ENCODE peak calls at places on chromosomes 12 and 14, in ten cellular contexts. R is BJ; I is ascending aorta; H is CD8-positive, alpha-beta T cell; D is esophagus squamous epithelium; G is CD4-positive, alpha-beta memory T cell; M is tibial nerve; P is H9; C is aorta; L is NT2/D1. V is an unnamed sample.

GRCh38 chr14:53458368-53458814 is 305.3 kb upstream of the DDHD1 start:
- DNase-seq in R (peak; percentile 31), I (no peak), H (no peak), D (no peak), G (no peak), M (no peak), P (no peak), C (no peak), L (no peak), V (no peak)

GRCh38 chr12:27940756-27941402 is 31.7 kb downstream of the PTHLH start:
- DNase-seq in R (no peak), I (peak; percentile 23), H (peak; percentile 72), D (peak; percentile 3), G (peak; percentile 54), M (peak; percentile 85), P (peak; percentile 79), C (peak; percentile 90), L (peak; percentile 94), V (peak; percentile 66)

GRCh38 chr14:70698288-70698687 is 56.6 kb downstream of the TTC9 start:
- DNase-seq in R (no peak), I (no peak), H (no peak), D (no peak), G (no peak), M (peak; percentile 25), P (no peak), C (no peak), L (no peak), V (no peak)

GRCh38 chr12:75481013-75481705 is 604 bp downstream of the GLIPR1 start:
- DNase-seq in R (no peak), I (no peak), H (no peak), D (no peak), G (no peak), M (no peak), P (no peak), C (no peak), L (no peak), V (no peak)

GRCh38 chr12:54282949-54283593 is 2.5 kb downstream of the HNRNPA1 start:
- DNase-seq in R (no peak), I (no peak), H (no peak), D (no peak), G (no peak), M (no peak), P (no peak), C (peak; percentile 57), L (no peak), V (no peak)

GRCh38 chr12:29574500-29574899 is 77.0 kb upstream of the OVCH1 start:
- DNase-seq in R (no peak), I (no peak), H (no peak), D (no peak), G (no peak), M (no peak), P (no peak), C (no peak), L (no peak), V (no peak)

GRCh38 chr12:93733358-93733757 is 56.2 kb downstream of the CRADD start:
- DNase-seq in R (no peak), I (no peak), H (no peak), D (no peak), G (no peak), M (no peak), P (no peak), C (no peak), L (no peak), V (no peak)

GRCh38 chr12:46921048-46921753 is 95.4 kb upstream of the SLC38A4 start:
- DNase-seq in R (no peak), I (no peak), H (no peak), D (no peak), G (no peak), M (no peak), P (no peak), C (no peak), L (no peak), V (no peak)

GRCh38 chr12:100904270-100904669 is 109.7 kb downstream of the ANO4 start:
- DNase-seq in R (no peak), I (no peak), H (no peak), D (no peak), G (no peak), M (no peak), P (no peak), C (no peak), L (no peak), V (no peak)

GRCh38 chr14:65471038-65471878 is 58.7 kb downstream of the FUT8 start:
- DNase-seq in R (no peak), I (no peak), H (no peak), D (no peak), G (no peak), M (no peak), P (no peak), C (no peak), L (no peak), V (no peak)

GRCh38 chr14:100608586-100609330 is 21.5 kb upstream of the BEGAIN start:
- DNase-seq in R (no peak), I (no peak), H (no peak), D (no peak), G (no peak), M (no peak), P (peak; percentile 19), C (no peak), L (no peak), V (no peak)

GRCh38 chr14:52829527-52829926 is 38.1 kb upstream of the GNPNAT1 start:
- DNase-seq in R (no peak), I (no peak), H (no peak), D (no peak), G (no peak), M (no peak), P (no peak), C (no peak), L (no peak), V (no peak)

GRCh38 chr12:19110541-19110940 is 19.0 kb upstream of the PLEKHA5 start:
- DNase-seq in R (no peak), I (no peak), H (no peak), D (no peak), G (no peak), M (no peak), P (no peak), C (no peak), L (no peak), V (no peak)

GRCh38 chr12:79689477-79690155 is 1.1 kb downstream of the PAWR start:
- DNase-seq in R (no peak), I (no peak), H (no peak), D (no peak), G (no peak), M (peak; percentile 31), P (peak; percentile 57), C (peak; percentile 81), L (no peak), V (no peak)

GRCh38 chr12:53268637-53269562 is 801 bp downstream of the ESPL1 start:
- DNase-seq in R (no peak), I (no peak), H (no peak), D (no peak), G (no peak), M (no peak), P (no peak), C (no peak), L (no peak), V (no peak)

GRCh38 chr14:85536835-85537195 is 6.9 kb downstream of the FLRT2 start:
- DNase-seq in R (no peak), I (no peak), H (no peak), D (no peak), G (no peak), M (no peak), P (no peak), C (no peak), L (no peak), V (no peak)
- H3K27me3 ChIP-seq in R (no peaks in the 10 kb centered on the region), I (no peaks in the 10 kb centered on the region), H (no peaks in the 10 kb centered on the region), D (no peaks in the 10 kb centered on the region), G (no peaks in the 10 kb centered on the region), M (peaks cover 10% of the 10 kb centered on the region), P (peaks cover 26% of the 10 kb centered on the region), C (no peaks in the 10 kb centered on the region), L (peaks cover 20% of the 10 kb centered on the region), V (peaks cover 7% of the 10 kb centered on the region)

DNA sequence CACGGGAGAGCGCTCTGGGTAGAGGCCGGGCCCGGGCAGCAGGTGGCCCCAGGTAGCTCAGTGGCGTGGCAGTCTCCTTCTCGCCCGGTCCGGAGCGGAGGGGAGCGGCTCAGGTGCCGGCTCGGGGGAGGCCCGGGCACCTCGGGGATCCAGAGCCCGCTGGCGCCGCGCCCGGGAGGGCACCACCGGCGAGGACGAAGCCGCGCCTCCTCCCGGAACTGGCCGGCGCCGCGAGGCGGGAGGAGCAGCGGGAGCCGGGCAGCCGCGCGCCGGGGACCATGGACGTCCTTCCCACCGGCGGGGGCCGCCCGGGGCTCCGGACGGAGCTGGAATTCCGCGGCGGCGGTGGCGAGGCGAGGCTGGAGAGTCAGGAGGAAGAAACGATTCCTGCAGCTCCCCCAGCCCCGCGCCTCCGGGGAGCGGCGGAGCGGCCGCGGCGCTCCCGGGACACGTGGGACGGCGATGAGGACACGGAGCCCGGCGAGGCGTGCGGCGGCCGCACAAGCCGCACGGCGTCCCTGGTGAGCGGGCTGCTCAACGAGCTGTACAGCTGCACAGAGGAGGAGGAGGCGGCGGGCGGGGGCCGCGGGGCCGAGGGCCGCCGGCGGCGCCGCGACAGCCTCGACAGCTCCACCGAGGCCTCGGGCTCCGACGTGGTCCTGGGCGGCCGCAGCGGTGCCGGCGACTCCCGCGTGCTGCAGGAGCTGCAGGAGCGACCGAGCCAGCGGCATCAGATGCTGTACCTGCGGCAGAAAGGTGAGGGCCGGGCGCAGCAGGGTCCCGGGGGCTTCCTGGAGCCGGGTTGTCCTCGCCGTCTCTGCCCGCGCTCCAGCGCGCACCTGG is 21.5 kb upstream of the GNS start:
- DNase-seq in R (no peak), I (no peak), H (no peak), D (no peak), G (no peak), M (no peak), P (peak; percentile 73), C (peak; percentile 81), L (no peak), V (no peak)
- H3K27me3 ChIP-seq in R (peaks cover 30% of the 10 kb centered on the region), I (no peaks in the 10 kb centered on the region), H (peaks cover 31% of the 10 kb centered on the region), D (no peaks in the 10 kb centered on the region), G (peaks cover 27% of the 10 kb centered on the region), M (peaks cover 41% of the 10 kb centered on the region), P (peaks cover 17% of the 10 kb centered on the region), C (no peaks in the 10 kb centered on the region), L (peaks cover 60% of the 10 kb centered on the region), V (peaks cover 52% of the 10 kb centered on the region)

DNA sequence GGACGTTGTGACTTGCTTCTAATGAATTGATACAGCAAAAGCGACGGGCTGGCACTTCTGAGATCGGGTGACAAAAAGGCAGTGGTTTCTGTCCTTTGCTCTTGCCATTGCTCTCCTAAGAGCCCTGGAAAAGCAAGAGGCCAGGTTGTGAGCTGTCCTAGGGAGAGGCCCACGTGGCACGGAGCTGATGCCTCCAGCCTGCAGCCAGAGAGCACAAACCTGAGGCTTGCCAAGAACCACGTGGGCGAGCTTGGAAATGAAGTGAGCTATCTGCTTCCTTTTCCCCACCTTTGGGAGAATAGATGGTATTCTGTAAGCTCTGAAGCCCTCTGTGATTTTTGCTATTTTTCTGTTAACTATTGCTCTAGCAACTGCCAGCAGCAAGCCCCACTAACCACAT is 26.4 kb upstream of the NOS1 start:
- DNase-seq in R (no peak), I (no peak), H (no peak), D (no peak), G (no peak), M (no peak), P (no peak), C (no peak), L (no peak), V (no peak)
- H3K27me3 ChIP-seq in R (no peaks in the 10 kb centered on the region), I (no peaks in the 10 kb centered on the region), H (no peaks in the 10 kb centered on the region), D (no peaks in the 10 kb centered on the region), G (no peaks in the 10 kb centered on the region), M (no peaks in the 10 kb centered on the region), P (no peaks in the 10 kb centered on the region), C (peaks cover 2% of the 10 kb centered on the region), L (no peaks in the 10 kb centered on the region), V (no peaks in the 10 kb centered on the region)

GRCh38 chr12:84397279-84397678 is 515.3 kb downstream of the SLC6A15 start:
- DNase-seq in R (no peak), I (no peak), H (no peak), D (no peak), G (no peak), M (no peak), P (no peak), C (no peak), L (no peak), V (no peak)

GRCh38 chr12:84397846-84398245 is 514.8 kb downstream of the SLC6A15 start:
- DNase-seq in R (no peak), I (no peak), H (no peak), D (no peak), G (no peak), M (no peak), P (no peak), C (no peak), L (no peak), V (no peak)
- H3K27me3 ChIP-seq in R (no peaks in the 10 kb centered on the region), I (no peaks in the 10 kb centered on the region), H (no peaks in the 10 kb centered on the region), D (no peaks in the 10 kb centered on the region), G (no peaks in the 10 kb centered on the region), M (no peaks in the 10 kb centered on the region), P (no peaks in the 10 kb centered on the region), C (no peaks in the 10 kb centered on the region), L (no peaks in the 10 kb centered on the region), V (no peaks in the 10 kb centered on the region)